ENCODE peak calls at places on chromosome 13, in nine cellular contexts. F is stimulated activated CD4-positive, alpha-beta T cell treated with anti-CD3 and anti-CD28 coated beads, Interleukin-2, amount 100 ng/mL, for 4 hours; D is NCI-H2029; P is COLO829; B is T-helper 2 cell; L is GM13977; T is dorsolateral prefrontal cortex; N is psoas muscle; H is neuronal stem cell. S is an unnamed sample.

GRCh38 chr13:114107686-114108081 is 24.7 kb downstream of the RASA3 start:
- DNase-seq in F (no peak), D (peak), P (no peak), B (no peak), L (no peak), T (no peak), N (peak), H (no peak), S (no peak)

GRCh38 chr13:27367570-27367969 is 56.8 kb upstream of the GTF3A start:
- DNase-seq in F (no peak), D (no peak), P (no peak), B (no peak), L (no peak), T (no peak), N (no peak), H (no peak), S (peak)

GRCh38 chr13:23384111-23384510 is 49.4 kb downstream of the SACS start:
- DNase-seq in F (peak), D (no peak), P (no peak), B (peak), L (peak), T (no peak), N (no peak), H (no peak), S (no peak)

GRCh38 chr13:25652764-25653163 is 281.0 kb downstream of the ATP8A2 start:
- DNase-seq in F (no peak), D (no peak), P (no peak), B (no peak), L (no peak), T (no peak), N (no peak), H (no peak), S (no peak)

GRCh38 chr13:28138756-28139470 is 568 bp downstream of the PAN3 start:
- DNase-seq in F (peak), D (no peak), P (peak), B (peak), L (peak), T (peak), N (peak), H (peak), S (peak)

GRCh38 chr13:36998624-36999041 is 507 bp downstream of the ALG5 start:
- DNase-seq in F (no peak), D (no peak), P (no peak), B (peak), L (peak), T (peak), N (peak), H (no peak), S (no peak)

GRCh38 chr13:24184265-24184841 is 23.8 kb downstream of the SPATA13 start:
- DNase-seq in F (no peak), D (no peak), P (no peak), B (no peak), L (no peak), T (no peak), N (no peak), H (no peak), S (no peak)

GRCh38 chr13:24875566-24875965 is 111.6 kb downstream of the RNF17 start:
- DNase-seq in F (no peak), D (no peak), P (no peak), B (no peak), L (no peak), T (no peak), N (no peak), H (no peak), S (no peak)

GRCh38 chr13:114110091-114110829 is 22.2 kb downstream of the RASA3 start:
- DNase-seq in F (peak), D (peak), P (no peak), B (peak), L (peak), T (no peak), N (peak), H (no peak), S (peak)

GRCh38 chr13:38980628-38981078 is 10.0 kb downstream of the STOML3 start:
- DNase-seq in F (no peak), D (no peak), P (no peak), B (no peak), L (no peak), T (no peak), N (no peak), H (peak), S (no peak)